ENCODE peak calls at places on chromosome 3, in six cellular contexts. M is kidney epithelial cell; J is T-helper 2 cell; X is neuronal stem cell; Q is hypothalamus; K is effector CD4-positive, alpha-beta T cell. N is an unnamed sample.

GRCh38 chr3:111676177-111677021 is 81.3 kb upstream of the ZBED2 start:
- DNase-seq in M (no peak), Q (no peak), K (no peak), J (no peak), X (no peak), N (peak)

GRCh38 chr3:107235923-107236315 is 141.3 kb upstream of the CCDC54 start:
- DNase-seq in K (peak), J (no peak), Q (peak), X (peak), M (peak), N (peak)

GRCh38 chr3:39882111-39882510 is 72.7 kb downstream of the MYRIP start:
- DNase-seq in M (no peak), J (no peak), X (no peak), K (no peak), Q (no peak), N (no peak)

GRCh38 chr3:100096866-100097265 is 17.4 kb downstream of the FILIP1L start:
- DNase-seq in K (no peak), M (no peak), X (no peak), J (no peak), Q (no peak), N (no peak)

GRCh38 chr3:151395806-151396205 is 11.3 kb upstream of the P2RY12 start:
- DNase-seq in Q (no peak), K (no peak), X (no peak), J (no peak), M (peak), N (no peak)

GRCh38 chr3:25581823-25582222 is 82.9 kb downstream of the TOP2B start:
- DNase-seq in K (no peak), J (no peak), M (no peak), Q (no peak), X (no peak), N (no peak)

GRCh38 chr3:7697538-7697937 is 804.1 kb upstream of the LMCD1 start:
- DNase-seq in X (no peak), M (no peak), K (no peak), Q (no peak), J (no peak), N (no peak)

GRCh38 chr3:27105904-27106303 is 263.3 kb downstream of the NEK10 start:
- DNase-seq in K (no peak), Q (peak), X (no peak), J (no peak), M (no peak), N (no peak)

GRCh38 chr3:14758893-14759292 is 59.9 kb upstream of the FGD5 start:
- DNase-seq in M (no peak), J (no peak), Q (no peak), K (no peak), X (no peak), N (no peak)

GRCh38 chr3:22013641-22014040 is 262.6 kb upstream of the ZNF385D start:
- DNase-seq in K (no peak), M (no peak), J (no peak), X (no peak), Q (no peak), N (no peak)

GRCh38 chr3:117842086-117842485 is 1132.5 kb downstream of the TUSC7 start:
- DNase-seq in J (no peak), Q (no peak), X (no peak), M (no peak), K (no peak), N (no peak)

GRCh38 chr3:134685881-134686802 is 35.3 kb upstream of the KY start:
- DNase-seq in J (no peak), K (no peak), X (no peak), Q (no peak), M (peak), N (no peak)

GRCh38 chr3:42101048-42101447 is 9.9 kb downstream of the TRAK1 start:
- DNase-seq in X (no peak), M (no peak), K (no peak), Q (no peak), J (no peak), N (no peak)

GRCh38 chr3:181916018-181916417 is 204.3 kb downstream of the SOX2 start:
- DNase-seq in K (no peak), M (no peak), X (no peak), Q (no peak), J (no peak), N (no peak)

GRCh38 chr3:64694127-64694526 is 6.3 kb upstream of the ADAMTS9 start:
- DNase-seq in K (no peak), X (no peak), J (no peak), M (no peak), Q (no peak), N (no peak)

GRCh38 chr3:15651396-15651795 is 49.9 kb downstream of the BTD start:
- DNase-seq in X (no peak), J (no peak), K (no peak), M (no peak), Q (no peak), N (no peak)

GRCh38 chr3:196344663-196345062 is 6.5 kb upstream of the TM4SF19 start:
- DNase-seq in K (no peak), J (no peak), M (no peak), X (no peak), Q (no peak), N (no peak)

GRCh38 chr3:17384567-17385296 is 357.7 kb downstream of the TBC1D5 start:
- DNase-seq in X (no peak), Q (no peak), K (no peak), M (peak), J (no peak), N (no peak)

GRCh38 chr3:167350245-167350862 is 29.7 kb downstream of the ZBBX start:
- DNase-seq in M (no peak), X (peak), K (no peak), Q (no peak), J (no peak), N (no peak)